ENCODE peak calls at places on chromosome 14, in eight cellular contexts. One of them, this sample, is unnamed.

GRCh38 chr14:23153891-23154796 is 29.3 kb downstream of the SLC7A8 start:
- ATAC-seq in A549: no peak
- ATAC-seq in activated CD8-positive, alpha-beta T cell treated with anti-CD3 and anti-CD28 coated beads, Interleukin-2, amount 10 ng/mL, durations not matched to agents 7 days and 5 days: no peak
- ATAC-seq in right cardiac atrium: peak
- ATAC-seq in aorta: peak
- ATAC-seq in pancreas: peak
- ATAC-seq in natural killer cell: no peak
- ATAC-seq in effector memory CD8-positive, alpha-beta T cell: no peak
- ATAC-seq in this sample: peak

GRCh38 chr14:68976160-68977067 is 2.7 kb downstream of the ACTN1 start:
- ATAC-seq in aorta: peak
- ATAC-seq in activated CD8-positive, alpha-beta T cell treated with anti-CD3 and anti-CD28 coated beads, Interleukin-2, amount 10 ng/mL, durations not matched to agents 7 days and 5 days: no peak
- ATAC-seq in pancreas: no peak
- ATAC-seq in effector memory CD8-positive, alpha-beta T cell: no peak
- ATAC-seq in natural killer cell: no peak
- ATAC-seq in A549: no peak
- ATAC-seq in right cardiac atrium: no peak
- ATAC-seq in this sample: no peak

GRCh38 chr14:95149441-95149840 is 7.9 kb downstream of the DICER1 start:
- ATAC-seq in A549: no peak
- ATAC-seq in pancreas: no peak
- ATAC-seq in effector memory CD8-positive, alpha-beta T cell: no peak
- ATAC-seq in right cardiac atrium: no peak
- ATAC-seq in natural killer cell: no peak
- ATAC-seq in activated CD8-positive, alpha-beta T cell treated with anti-CD3 and anti-CD28 coated beads, Interleukin-2, amount 10 ng/mL, durations not matched to agents 7 days and 5 days: no peak
- ATAC-seq in aorta: no peak
- ATAC-seq in this sample: no peak

GRCh38 chr14:55587847-55588246 is 7.8 kb downstream of the KTN1 start:
- ATAC-seq in aorta: no peak
- ATAC-seq in pancreas: no peak
- ATAC-seq in right cardiac atrium: no peak
- ATAC-seq in effector memory CD8-positive, alpha-beta T cell: no peak
- ATAC-seq in natural killer cell: no peak
- ATAC-seq in A549: no peak
- ATAC-seq in activated CD8-positive, alpha-beta T cell treated with anti-CD3 and anti-CD28 coated beads, Interleukin-2, amount 10 ng/mL, durations not matched to agents 7 days and 5 days: no peak
- ATAC-seq in this sample: no peak

GRCh38 chr14:67343601-67344230 is 15.9 kb downstream of the ATP6V1D start:
- ATAC-seq in effector memory CD8-positive, alpha-beta T cell: no peak
- ATAC-seq in natural killer cell: no peak
- ATAC-seq in right cardiac atrium: no peak
- ATAC-seq in pancreas: no peak
- ATAC-seq in A549: no peak
- ATAC-seq in aorta: no peak
- ATAC-seq in activated CD8-positive, alpha-beta T cell treated with anti-CD3 and anti-CD28 coated beads, Interleukin-2, amount 10 ng/mL, durations not matched to agents 7 days and 5 days: no peak
- ATAC-seq in this sample: peak

GRCh38 chr14:23249810-23250209 is 12.1 kb downstream of the RNF212B start:
- ATAC-seq in A549: no peak
- ATAC-seq in natural killer cell: no peak
- ATAC-seq in aorta: no peak
- ATAC-seq in effector memory CD8-positive, alpha-beta T cell: no peak
- ATAC-seq in activated CD8-positive, alpha-beta T cell treated with anti-CD3 and anti-CD28 coated beads, Interleukin-2, amount 10 ng/mL, durations not matched to agents 7 days and 5 days: no peak
- ATAC-seq in pancreas: no peak
- ATAC-seq in right cardiac atrium: no peak
- ATAC-seq in this sample: no peak

GRCh38 chr14:20627337-20628032 is 14.0 kb downstream of the OR6S1 start:
- ATAC-seq in aorta: no peak
- ATAC-seq in pancreas: no peak
- ATAC-seq in A549: no peak
- ATAC-seq in natural killer cell: no peak
- ATAC-seq in activated CD8-positive, alpha-beta T cell treated with anti-CD3 and anti-CD28 coated beads, Interleukin-2, amount 10 ng/mL, durations not matched to agents 7 days and 5 days: no peak
- ATAC-seq in effector memory CD8-positive, alpha-beta T cell: no peak
- ATAC-seq in right cardiac atrium: no peak
- ATAC-seq in this sample: no peak

GRCh38 chr14:31879661-31880348 is 197.3 kb upstream of the ARHGAP5 start:
- ATAC-seq in right cardiac atrium: no peak
- ATAC-seq in effector memory CD8-positive, alpha-beta T cell: no peak
- ATAC-seq in activated CD8-positive, alpha-beta T cell treated with anti-CD3 and anti-CD28 coated beads, Interleukin-2, amount 10 ng/mL, durations not matched to agents 7 days and 5 days: no peak
- ATAC-seq in pancreas: no peak
- ATAC-seq in A549: no peak
- ATAC-seq in aorta: no peak
- ATAC-seq in natural killer cell: no peak
- ATAC-seq in this sample: no peak

GRCh38 chr14:68332011-68332410 is 460.9 kb downstream of the ZFP36L1 start:
- ATAC-seq in natural killer cell: no peak
- ATAC-seq in effector memory CD8-positive, alpha-beta T cell: no peak
- ATAC-seq in aorta: no peak
- ATAC-seq in pancreas: no peak
- ATAC-seq in activated CD8-positive, alpha-beta T cell treated with anti-CD3 and anti-CD28 coated beads, Interleukin-2, amount 10 ng/mL, durations not matched to agents 7 days and 5 days: no peak
- ATAC-seq in A549: no peak
- ATAC-seq in right cardiac atrium: no peak
- ATAC-seq in this sample: no peak

GRCh38 chr14:98006008-98006407 is 1208.8 kb downstream of the VRK1 start:
- ATAC-seq in right cardiac atrium: no peak
- ATAC-seq in pancreas: no peak
- ATAC-seq in A549: no peak
- ATAC-seq in aorta: no peak
- ATAC-seq in effector memory CD8-positive, alpha-beta T cell: no peak
- ATAC-seq in natural killer cell: no peak
- ATAC-seq in activated CD8-positive, alpha-beta T cell treated with anti-CD3 and anti-CD28 coated beads, Interleukin-2, amount 10 ng/mL, durations not matched to agents 7 days and 5 days: no peak
- ATAC-seq in this sample: no peak

GRCh38 chr14:77011226-77011762 is 17.2 kb downstream of the IRF2BPL start:
- ATAC-seq in right cardiac atrium: no peak
- ATAC-seq in aorta: no peak
- ATAC-seq in A549: no peak
- ATAC-seq in effector memory CD8-positive, alpha-beta T cell: no peak
- ATAC-seq in pancreas: no peak
- ATAC-seq in natural killer cell: no peak
- ATAC-seq in activated CD8-positive, alpha-beta T cell treated with anti-CD3 and anti-CD28 coated beads, Interleukin-2, amount 10 ng/mL, durations not matched to agents 7 days and 5 days: no peak
- ATAC-seq in this sample: peak

GRCh38 chr14:69620211-69620611 is 8.8 kb downstream of the SUSD6 start:
- ATAC-seq in A549: no peak
- ATAC-seq in aorta: no peak
- ATAC-seq in pancreas: peak
- ATAC-seq in effector memory CD8-positive, alpha-beta T cell: peak
- ATAC-seq in activated CD8-positive, alpha-beta T cell treated with anti-CD3 and anti-CD28 coated beads, Interleukin-2, amount 10 ng/mL, durations not matched to agents 7 days and 5 days: no peak
- ATAC-seq in natural killer cell: no peak
- ATAC-seq in right cardiac atrium: no peak
- ATAC-seq in this sample: peak

This sample was measured in esophagus mucosa.